ENCODE peak calls at places on chromosomes 5 and 9, in four cellular contexts. One of them, this sample, is unnamed. For H3K4me1 and H3K9me3, the result is how much of the 10 kb centered on the place peaks cover.

GRCh38 chr5:100905259-100905914 is 2.3 kb upstream of the ST8SIA4 start:
- DNase-seq in IMR-90: no peak
- DNase-seq in iPS DF 6.9: no peak
- DNase-seq in thoracic aorta: no peak
- DNase-seq in this sample: no peak

GRCh38 chr5:181035991-181036815 is 3.9 kb upstream of the BTNL9 start:
- DNase-seq in IMR-90: no peak
- DNase-seq in iPS DF 6.9: no peak
- DNase-seq in thoracic aorta: no peak
- DNase-seq in this sample: no peak

GRCh38 chr5:149371296-149371962 is 7.7 kb downstream of the IL17B start:
- DNase-seq in IMR-90: peak
- DNase-seq in iPS DF 6.9: peak
- DNase-seq in thoracic aorta: no peak
- DNase-seq in this sample: no peak

GRCh38 chr9:15606667-15607472 is 54.0 kb downstream of the CCDC171 start:
- DNase-seq in IMR-90: peak
- DNase-seq in iPS DF 6.9: no peak
- DNase-seq in thoracic aorta: no peak
- DNase-seq in this sample: no peak

GRCh38 chr9:5870691-5871090 is 20.0 kb upstream of the MLANA start:
- DNase-seq in IMR-90: no peak
- DNase-seq in iPS DF 6.9: no peak
- DNase-seq in thoracic aorta: no peak
- DNase-seq in this sample: no peak

GRCh38 chr5:74233571-74233970 is 407.0 kb downstream of the ENC1 start:
- DNase-seq in IMR-90: peak
- DNase-seq in iPS DF 6.9: no peak
- DNase-seq in thoracic aorta: no peak
- DNase-seq in this sample: no peak

GRCh38 chr9:35616681-35617459 is 1.3 kb downstream of the CD72 start:
- DNase-seq in IMR-90: peak
- DNase-seq in iPS DF 6.9: no peak
- DNase-seq in thoracic aorta: no peak
- DNase-seq in this sample: peak

GRCh38 chr5:115484368-115484767 is 60.2 kb downstream of the FEM1C start:
- DNase-seq in IMR-90: no peak
- DNase-seq in iPS DF 6.9: no peak
- DNase-seq in thoracic aorta: no peak
- DNase-seq in this sample: no peak

GRCh38 chr9:20692554-20692953 is 8.5 kb downstream of the FOCAD start:
- DNase-seq in IMR-90: peak
- DNase-seq in iPS DF 6.9: no peak
- DNase-seq in thoracic aorta: no peak
- DNase-seq in this sample: no peak

GRCh38 chr5:122492675-122493074 is 180.6 kb downstream of the SNCAIP start:
- DNase-seq in IMR-90: no peak
- DNase-seq in iPS DF 6.9: no peak
- DNase-seq in thoracic aorta: no peak
- DNase-seq in this sample: no peak

GRCh38 chr9:129761901-129762359 is 9.1 kb upstream of the PTGES start:
- DNase-seq in IMR-90: peak
- DNase-seq in iPS DF 6.9: no peak
- DNase-seq in thoracic aorta: no peak
- DNase-seq in this sample: no peak

GRCh38 chr9:37348917-37349316 is 73.6 kb upstream of the GRHPR start:
- DNase-seq in IMR-90: no peak
- DNase-seq in iPS DF 6.9: no peak
- DNase-seq in thoracic aorta: no peak
- DNase-seq in this sample: no peak

GRCh38 chr9:77648458-77649108 is 461 bp upstream of the GNA14 start:
- DNase-seq in IMR-90: no peak
- DNase-seq in iPS DF 6.9: no peak
- DNase-seq in thoracic aorta: no peak
- DNase-seq in this sample: peak

GRCh38 chr9:19130436-19130835 is 3.1 kb upstream of the PLIN2 start:
- DNase-seq in IMR-90: no peak
- DNase-seq in iPS DF 6.9: no peak
- DNase-seq in thoracic aorta: no peak
- DNase-seq in this sample: no peak

GRCh38 chr9:116550728-116551436 is 136.2 kb upstream of the TRIM32 start:
- DNase-seq in IMR-90: peak
- DNase-seq in iPS DF 6.9: no peak
- DNase-seq in thoracic aorta: no peak
- DNase-seq in this sample: no peak

GRCh38 chr5:132883261-132883834 is 9.9 kb downstream of the LEAP2 start:
- DNase-seq in IMR-90: peak
- DNase-seq in iPS DF 6.9: no peak
- DNase-seq in thoracic aorta: no peak
- DNase-seq in this sample: peak

GRCh38 chr9:109250311-109250741 is 70.5 kb downstream of the EPB41L4B start:
- DNase-seq in IMR-90: no peak
- DNase-seq in iPS DF 6.9: no peak
- DNase-seq in thoracic aorta: no peak
- DNase-seq in this sample: no peak

GRCh38 chr9:82281066-82281465 is 292.5 kb downstream of the SPATA31D1 start:
- DNase-seq in IMR-90: no peak
- DNase-seq in iPS DF 6.9: no peak
- DNase-seq in thoracic aorta: no peak
- DNase-seq in this sample: no peak

GRCh38 chr5:73446631-73447233 is 1.8 kb downstream of the FOXD1 start:
- DNase-seq in IMR-90: no peak
- DNase-seq in iPS DF 6.9: no peak
- DNase-seq in thoracic aorta: no peak
- DNase-seq in this sample: no peak

GRCh38 chr5:149853019-149853648 is 91.5 kb downstream of the PDE6A start:
- DNase-seq in IMR-90: peak
- DNase-seq in iPS DF 6.9: peak
- DNase-seq in thoracic aorta: peak
- DNase-seq in this sample: peak

GRCh38 chr9:106962615-106963363 is 99.8 kb downstream of the ZNF462 start:
- DNase-seq in IMR-90: no peak
- DNase-seq in iPS DF 6.9: no peak
- DNase-seq in thoracic aorta: no peak
- DNase-seq in this sample: no peak

GRCh38 chr9:127975376-127976315 is 5.1 kb downstream of the EEIG1 start:
- DNase-seq in IMR-90: no peak
- DNase-seq in iPS DF 6.9: no peak
- DNase-seq in thoracic aorta: no peak
- DNase-seq in this sample: peak

GRCh38 chr9:127973169-127974001 is 7.4 kb downstream of the EEIG1 start:
- DNase-seq in IMR-90: no peak
- DNase-seq in iPS DF 6.9: no peak
- DNase-seq in thoracic aorta: no peak
- DNase-seq in this sample: no peak

GRCh38 chr9:127974002-127974768 is 6.6 kb downstream of the EEIG1 start:
- DNase-seq in IMR-90: no peak
- DNase-seq in iPS DF 6.9: no peak
- DNase-seq in thoracic aorta: no peak
- DNase-seq in this sample: no peak

GRCh38 chr9:127976498-127976897 is 4.3 kb downstream of the EEIG1 start:
- DNase-seq in IMR-90: no peak
- DNase-seq in iPS DF 6.9: no peak
- DNase-seq in thoracic aorta: no peak
- DNase-seq in this sample: no peak

GRCh38 chr9:127974769-127975261 is 6.0 kb downstream of the EEIG1 start:
- DNase-seq in IMR-90: no peak
- DNase-seq in iPS DF 6.9: no peak
- DNase-seq in thoracic aorta: no peak
- DNase-seq in this sample: peak
- H3K4me1 ChIP-seq in IMR-90: under half
- H3K4me1 ChIP-seq in iPS DF 6.9: under half
- H3K4me1 ChIP-seq in thoracic aorta: half or more
- H3K4me1 ChIP-seq in this sample: half or more

DNA sequence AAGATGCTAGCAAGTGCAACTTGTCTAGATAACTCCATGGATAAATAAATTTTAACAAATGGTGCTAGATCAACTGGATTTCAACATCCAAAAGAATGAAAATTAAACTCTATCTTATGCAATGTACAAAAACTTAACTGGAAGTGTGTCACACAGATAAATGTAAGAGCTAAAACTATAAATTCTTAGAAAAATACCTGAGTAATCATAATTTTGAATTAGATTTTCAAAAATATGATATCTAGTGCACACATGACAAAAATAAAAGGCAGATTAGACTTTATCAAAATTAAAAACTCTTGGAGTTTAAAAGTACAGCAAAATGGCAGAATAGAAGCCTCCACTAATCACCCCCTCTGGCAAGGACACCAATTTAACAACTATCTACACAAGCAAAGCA is 1791.2 kb upstream of the CDH6 start:
- DNase-seq in IMR-90: no peak
- DNase-seq in iPS DF 6.9: no peak
- DNase-seq in thoracic aorta: no peak
- DNase-seq in this sample: no peak
- H3K9me3 ChIP-seq in IMR-90: under half
- H3K9me3 ChIP-seq in iPS DF 6.9: under half
- H3K9me3 ChIP-seq in thoracic aorta: under half
- H3K9me3 ChIP-seq in this sample: under half

GRCh38 chr9:134355158-134355557 is 28.9 kb downstream of the RXRA start:
- DNase-seq in IMR-90: no peak
- DNase-seq in iPS DF 6.9: no peak
- DNase-seq in thoracic aorta: no peak
- DNase-seq in this sample: no peak
- H3K4me1 ChIP-seq in IMR-90: under half
- H3K4me1 ChIP-seq in iPS DF 6.9: under half
- H3K4me1 ChIP-seq in thoracic aorta: under half
- H3K4me1 ChIP-seq in this sample: half or more

GRCh38 chr5:178699854-178700253 is 30.6 kb downstream of the ZNF354A start:
- DNase-seq in IMR-90: no peak
- DNase-seq in iPS DF 6.9: no peak
- DNase-seq in thoracic aorta: no peak
- DNase-seq in this sample: no peak
- H3K9me3 ChIP-seq in IMR-90: under half
- H3K9me3 ChIP-seq in iPS DF 6.9: under half
- H3K9me3 ChIP-seq in thoracic aorta: under half
- H3K9me3 ChIP-seq in this sample: under half

GRCh38 chr5:128349044-128349629 is 188.9 kb downstream of the FBN2 start:
- DNase-seq in IMR-90: peak
- DNase-seq in iPS DF 6.9: no peak
- DNase-seq in thoracic aorta: no peak
- DNase-seq in this sample: no peak

GRCh38 chr5:128356011-128356410 is 182.0 kb downstream of the FBN2 start:
- DNase-seq in IMR-90: no peak
- DNase-seq in iPS DF 6.9: no peak
- DNase-seq in thoracic aorta: no peak
- DNase-seq in this sample: no peak

GRCh38 chr5:128353416-128354107 is 184.5 kb downstream of the FBN2 start:
- DNase-seq in IMR-90: no peak
- DNase-seq in iPS DF 6.9: no peak
- DNase-seq in thoracic aorta: no peak
- DNase-seq in this sample: no peak

GRCh38 chr5:128346038-128346437 is 192.0 kb downstream of the FBN2 start:
- DNase-seq in IMR-90: no peak
- DNase-seq in iPS DF 6.9: no peak
- DNase-seq in thoracic aorta: no peak
- DNase-seq in this sample: no peak

DNA sequence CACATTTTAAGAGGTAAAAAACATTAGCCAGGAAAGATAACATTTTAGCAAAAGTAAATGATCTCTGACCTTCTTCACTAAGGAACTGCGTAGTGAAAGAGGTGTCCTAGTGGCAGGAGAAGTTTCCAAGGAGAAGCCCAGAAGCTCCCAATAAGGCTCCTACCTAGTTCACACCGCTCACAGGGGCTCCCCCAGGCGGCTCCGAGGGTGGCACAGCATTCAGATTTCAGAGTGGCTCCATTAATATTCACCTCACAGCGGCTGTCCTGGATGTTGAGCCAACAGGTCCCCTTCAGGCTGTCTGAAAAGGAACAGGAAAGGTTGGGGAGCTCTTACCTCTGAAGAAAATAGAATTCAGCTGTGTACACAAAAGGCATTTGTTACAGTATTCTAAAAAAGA is 187.3 kb downstream of the FBN2 start:
- DNase-seq in IMR-90: no peak
- DNase-seq in iPS DF 6.9: no peak
- DNase-seq in thoracic aorta: no peak
- DNase-seq in this sample: no peak
- H3K4me1 ChIP-seq in IMR-90: under half
- H3K4me1 ChIP-seq in iPS DF 6.9: under half
- H3K4me1 ChIP-seq in thoracic aorta: under half
- H3K4me1 ChIP-seq in this sample: under half

DNA sequence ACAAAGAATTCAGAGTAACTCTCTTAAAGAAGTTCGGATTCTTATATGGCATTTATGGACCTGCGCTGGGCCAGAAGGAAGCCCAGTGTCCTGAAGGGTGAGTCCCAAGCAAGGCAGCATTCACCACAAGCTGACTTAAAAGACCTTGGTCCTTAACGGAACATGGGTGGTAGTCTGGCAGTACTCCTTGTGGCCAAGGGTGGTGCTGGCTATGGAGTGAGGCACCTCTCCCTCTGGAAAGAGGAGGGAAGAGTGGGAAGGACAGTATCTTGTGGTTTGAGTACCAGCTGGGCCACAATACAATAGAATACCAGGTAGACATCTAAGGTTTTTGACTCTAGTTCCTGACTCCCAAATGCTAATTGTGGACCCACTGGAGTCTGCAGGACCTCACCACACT is 425.7 kb upstream of the CYLC2 start:
- DNase-seq in IMR-90: no peak
- DNase-seq in iPS DF 6.9: no peak
- DNase-seq in thoracic aorta: no peak
- DNase-seq in this sample: no peak
- H3K9me3 ChIP-seq in IMR-90: under half
- H3K9me3 ChIP-seq in iPS DF 6.9: under half
- H3K9me3 ChIP-seq in thoracic aorta: under half
- H3K9me3 ChIP-seq in this sample: under half

DNA sequence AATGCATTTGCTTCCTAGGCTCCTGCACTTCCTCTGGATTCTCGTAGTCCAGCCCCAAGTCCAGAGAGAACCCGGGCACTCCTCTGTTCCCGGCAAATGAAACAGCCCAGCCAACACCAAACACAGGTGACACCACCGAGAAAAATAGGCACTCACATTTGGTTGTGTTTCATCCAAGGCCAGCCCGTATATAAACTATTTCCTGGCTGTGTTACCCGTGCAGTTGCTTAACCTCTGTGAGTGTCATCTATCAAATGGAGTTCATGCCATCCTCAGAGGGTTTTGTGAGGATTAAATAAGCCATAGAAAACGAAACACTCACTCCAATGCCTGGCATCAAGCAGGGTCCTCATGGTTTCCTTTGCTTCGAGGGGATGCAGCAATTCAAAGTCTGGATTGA is 115.2 kb downstream of the BOD1 start:
- DNase-seq in IMR-90: no peak
- DNase-seq in iPS DF 6.9: no peak
- DNase-seq in thoracic aorta: no peak
- DNase-seq in this sample: no peak
- H3K4me1 ChIP-seq in IMR-90: under half
- H3K4me1 ChIP-seq in iPS DF 6.9: under half
- H3K4me1 ChIP-seq in thoracic aorta: under half
- H3K4me1 ChIP-seq in this sample: under half

GRCh38 chr5:141077826-141078225 is 16.6 kb upstream of the PCDHB2 start:
- DNase-seq in IMR-90: no peak
- DNase-seq in iPS DF 6.9: no peak
- DNase-seq in thoracic aorta: no peak
- DNase-seq in this sample: no peak
- H3K9me3 ChIP-seq in IMR-90: under half
- H3K9me3 ChIP-seq in iPS DF 6.9: under half
- H3K9me3 ChIP-seq in thoracic aorta: under half
- H3K9me3 ChIP-seq in this sample: under half